ENCODE peak calls at places on chromosomes 6 and 20, in ten cellular contexts. A, Q, M, P, K, U, J, I, O and D are unnamed samples.

GRCh38 chr6:21937466-21937865 is 343.9 kb downstream of the SOX4 start:
- DNase-seq in A (no peak), Q (no peak), M (no peak), P (no peak), K (no peak), U (no peak), J (no peak), I (no peak), O (no peak), D (no peak)

GRCh38 chr6:145070791-145071190 is 664.5 kb downstream of the EPM2A start:
- DNase-seq in A (no peak), Q (no peak), M (no peak), P (peak; percentile 83), K (peak; percentile 28), U (no peak), J (no peak), I (no peak), O (no peak), D (no peak)

GRCh38 chr6:127484207-127484858 is 25.1 kb upstream of the KIAA0408 start:
- DNase-seq in A (peak; percentile 29), Q (peak; percentile 52), M (no peak), P (peak; percentile 70), K (peak; percentile 61), U (no peak), J (no peak), I (no peak), O (peak; percentile 18), D (no peak)

GRCh38 chr6:148294059-148294458 is 48.6 kb upstream of the SASH1 start:
- DNase-seq in A (no peak), Q (no peak), M (no peak), P (no peak), K (no peak), U (no peak), J (no peak), I (no peak), O (no peak), D (no peak)

GRCh38 chr6:9795880-9796279 is 619.0 kb downstream of the TFAP2A start:
- DNase-seq in A (no peak), Q (no peak), M (no peak), P (no peak), K (no peak), U (no peak), J (no peak), I (no peak), O (no peak), D (no peak)

GRCh38 chr6:43698584-43699349 is 11.2 kb upstream of the MRPS18A start:
- DNase-seq in A (no peak), Q (peak; percentile 43), M (peak; percentile 92), P (peak; percentile 64), K (peak; percentile 27), U (no peak), J (no peak), I (no peak), O (no peak), D (peak; percentile 35)

GRCh38 chr20:21103582-21104465 is 2.3 kb downstream of the LINC00237 start:
- DNase-seq in A (no peak), Q (no peak), M (no peak), P (no peak), K (no peak), U (peak; percentile 19), J (no peak), I (no peak), O (no peak), D (no peak)

GRCh38 chr6:19834858-19835257 is 2.3 kb upstream of the ID4 start:
- DNase-seq in A (no peak), Q (no peak), M (no peak), P (no peak), K (no peak), U (no peak), J (no peak), I (no peak), O (no peak), D (no peak)

GRCh38 chr20:38671186-38671585 is 53.1 kb upstream of the SLC32A1 start:
- DNase-seq in A (no peak), Q (no peak), M (no peak), P (no peak), K (no peak), U (no peak), J (no peak), I (no peak), O (no peak), D (no peak)

GRCh38 chr20:40977218-40977617 is 51.4 kb upstream of the TOP1 start:
- DNase-seq in A (no peak), Q (no peak), M (no peak), P (no peak), K (no peak), U (no peak), J (no peak), I (no peak), O (no peak), D (no peak)

GRCh38 chr20:4304601-4305000 is 289.2 kb upstream of the RNF24 start:
- DNase-seq in A (no peak), Q (no peak), M (no peak), P (no peak), K (no peak), U (no peak), J (no peak), I (no peak), O (no peak), D (no peak)

GRCh38 chr20:9594284-9594875 is 80.0 kb downstream of the LAMP5 start:
- DNase-seq in A (no peak), Q (peak; percentile 22), M (no peak), P (no peak), K (no peak), U (no peak), J (no peak), I (no peak), O (no peak), D (no peak)

GRCh38 chr6:113458368-113459010 is 398.7 kb upstream of the MARCKS start:
- DNase-seq in A (no peak), Q (no peak), M (no peak), P (peak; percentile 45), K (peak; percentile 54), U (no peak), J (no peak), I (no peak), O (no peak), D (peak; percentile 40)

GRCh38 chr6:136612666-136613389 is 62.6 kb upstream of the MAP7 start:
- DNase-seq in A (no peak), Q (no peak), M (no peak), P (no peak), K (no peak), U (no peak), J (no peak), I (no peak), O (no peak), D (no peak)

GRCh38 chr6:163705923-163706322 is 291.4 kb downstream of the QKI start:
- DNase-seq in A (no peak), Q (no peak), M (no peak), P (no peak), K (no peak), U (no peak), J (no peak), I (no peak), O (no peak), D (no peak)

DNA sequence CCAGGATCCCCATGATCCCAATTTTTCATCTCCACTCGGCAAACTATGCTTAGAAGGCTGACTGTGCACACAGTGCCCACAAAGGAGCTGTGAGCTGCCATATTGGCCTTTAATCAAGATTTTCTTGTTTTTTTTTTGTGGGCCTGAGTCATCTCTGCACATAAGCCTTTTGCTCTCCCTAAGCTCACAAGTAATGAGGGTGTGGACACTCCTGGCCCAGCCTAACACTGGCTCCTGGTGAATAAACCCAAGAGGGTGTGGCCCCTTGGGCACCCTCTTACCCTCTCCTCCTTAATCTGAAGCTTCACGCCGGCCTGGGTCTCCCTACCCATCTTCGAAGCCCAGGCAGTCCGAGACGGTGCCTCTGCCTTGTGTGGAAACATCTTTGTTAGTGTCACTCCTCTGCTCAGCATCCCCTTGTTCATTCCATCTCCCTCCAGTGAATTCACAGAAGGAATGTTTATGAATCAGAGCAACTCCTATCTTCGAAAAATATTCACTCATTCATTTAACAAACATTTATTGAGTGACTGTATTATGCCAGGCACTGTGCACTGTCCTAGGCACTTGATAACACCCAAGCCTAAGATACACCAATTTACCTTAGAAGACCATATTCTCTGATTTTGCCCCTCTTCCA is 22.2 kb upstream of the MRPS10 start:
- DNase-seq in A (no peak), Q (peak; percentile 25), M (no peak), P (peak; percentile 53), K (no peak), U (no peak), J (no peak), I (no peak), O (no peak), D (no peak)
- H3K27ac ChIP-seq in A (no peak overlapping the region), Q (no peak overlapping the region), M (no peak overlapping the region), P (peak overlapping the region; percentile 34), K (no peak overlapping the region), U (no peak overlapping the region), J (no peak overlapping the region), I (no peak overlapping the region), O (no peak overlapping the region), D (no peak overlapping the region)

DNA sequence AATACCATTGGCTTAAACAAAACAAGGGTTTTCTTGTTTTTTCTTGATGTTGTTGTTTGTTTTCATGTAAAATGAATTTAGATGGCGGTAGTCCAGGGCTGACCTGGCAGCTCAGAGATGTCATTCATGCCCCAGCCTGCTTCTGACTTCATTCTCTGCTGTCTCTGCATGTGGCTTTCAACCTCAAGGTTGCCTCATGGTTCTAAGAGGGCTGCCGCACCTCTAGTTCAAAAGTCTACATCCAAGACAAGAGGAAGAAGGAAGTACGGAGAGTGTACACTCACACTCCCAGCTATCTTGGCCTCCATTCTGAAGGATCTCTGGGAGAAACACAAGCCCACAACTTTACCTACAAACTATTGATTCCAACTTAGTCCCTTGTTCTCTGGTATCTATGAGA is 1.2 kb upstream of the BTN3A3 start:
- DNase-seq in A (no peak), Q (peak; percentile 84), M (no peak), P (no peak), K (no peak), U (no peak), J (no peak), I (no peak), O (no peak), D (no peak)
- H3K27ac ChIP-seq in A (peak overlapping the region; percentile 97), Q (peak overlapping the region; percentile 74), M (no peak overlapping the region), P (no peak overlapping the region), K (no peak overlapping the region), U (no peak overlapping the region), J (peak overlapping the region; percentile 78), I (no peak overlapping the region), O (no peak overlapping the region), D (no peak overlapping the region)

GRCh38 chr6:15511248-15512125 is 151.3 kb downstream of the DTNBP1 start:
- DNase-seq in A (no peak), Q (no peak), M (no peak), P (no peak), K (no peak), U (no peak), J (no peak), I (no peak), O (no peak), D (no peak)
- H3K27ac ChIP-seq in A (no peak overlapping the region), Q (no peak overlapping the region), M (no peak overlapping the region), P (no peak overlapping the region), K (no peak overlapping the region), U (no peak overlapping the region), J (no peak overlapping the region), I (no peak overlapping the region), O (no peak overlapping the region), D (no peak overlapping the region)

DNA sequence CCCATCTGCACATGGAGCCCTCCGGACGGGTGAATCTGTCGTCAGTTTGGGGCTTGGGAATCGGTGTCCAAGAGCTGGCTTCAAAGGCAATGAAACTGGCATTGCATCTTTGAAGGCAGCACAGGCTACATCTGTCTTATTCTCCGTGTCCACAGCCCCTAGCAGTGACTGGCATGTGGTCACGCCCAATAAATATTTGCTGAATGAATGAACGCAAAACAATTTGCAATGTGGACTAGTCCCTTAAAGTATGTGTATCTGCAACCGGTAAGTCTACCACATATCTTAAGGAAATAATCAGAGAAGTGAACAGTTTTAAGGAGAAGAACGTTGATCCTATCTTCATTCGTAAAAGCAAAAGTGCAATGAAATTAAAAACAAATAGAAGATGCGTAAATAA is 8.0 kb upstream of the PMEPA1 start:
- DNase-seq in A (no peak), Q (no peak), M (no peak), P (no peak), K (no peak), U (no peak), J (no peak), I (no peak), O (no peak), D (no peak)
- H3K27ac ChIP-seq in A (no peak overlapping the region), Q (no peak overlapping the region), M (no peak overlapping the region), P (no peak overlapping the region), K (no peak overlapping the region), U (no peak overlapping the region), J (no peak overlapping the region), I (peak overlapping the region; percentile 35), O (no peak overlapping the region), D (no peak overlapping the region)